ENCODE peak calls at places on chromosomes 13 and 19, in four cellular contexts. H is IMR-90, J is adrenal gland, Y is Calu3. M is an unnamed sample.
A peak's percentile ranks its signal among the peaks of the same experiment; 100 is the strongest.

GRCh38 chr13:51776179-51776578 is 27.8 kb downstream of the DHRS12 start:
- DNase-seq in H (no peak), J (no peak), Y (no peak), M (no peak)

GRCh38 chr13:113544896-113545295 is 39.7 kb upstream of the TFDP1 start:
- DNase-seq in H (no peak), J (no peak), Y (no peak), M (no peak)

GRCh38 chr19:4985551-4985991 is 16.7 kb downstream of the KDM4B start:
- DNase-seq in H (no peak), J (no peak), Y (no peak), M (no peak)

GRCh38 chr13:21434588-21434987 is 24.5 kb downstream of the ZDHHC20 start:
- DNase-seq in H (no peak), J (no peak), Y (no peak), M (no peak)

GRCh38 chr19:52070496-52070895 is 21.9 kb upstream of the ZNF432 start:
- DNase-seq in H (peak; percentile 44), J (no peak), Y (no peak), M (no peak)

GRCh38 chr19:10259162-10259905 is 7.3 kb downstream of the MRPL4 start:
- DNase-seq in H (peak; percentile 85), J (peak; percentile 94), Y (peak; percentile 87), M (peak; percentile 94)

GRCh38 chr13:107202371-107203023 is 634.6 kb upstream of the ARGLU1 start:
- DNase-seq in H (peak; percentile 61), J (peak; percentile 40), Y (peak; percentile 16), M (no peak)

GRCh38 chr13:75760182-75760981 is 124.3 kb downstream of the LMO7 start:
- DNase-seq in H (peak; percentile 33), J (no peak), Y (peak; percentile 33), M (no peak)

GRCh38 chr13:25690582-25690981 is 318.8 kb downstream of the ATP8A2 start:
- DNase-seq in H (no peak), J (no peak), Y (no peak), M (no peak)

GRCh38 chr19:3338541-3339181 is 27.7 kb upstream of the NFIC start:
- DNase-seq in H (no peak), J (peak; percentile 56), Y (peak; percentile 25), M (no peak)

GRCh38 chr13:101490400-101491015 is 38.0 kb downstream of the ITGBL1 start:
- DNase-seq in H (no peak), J (no peak), Y (no peak), M (no peak)

GRCh38 chr19:48513289-48514122 is 1.9 kb upstream of the LMTK3 start:
- DNase-seq in H (peak; percentile 64), J (peak; percentile 78), Y (peak; percentile 77), M (peak; percentile 63)

GRCh38 chr19:8486661-8487136 is 15.7 kb downstream of the PRAM1 start:
- DNase-seq in H (no peak), J (no peak), Y (no peak), M (no peak)

GRCh38 chr13:60109285-60109684 is 54.4 kb downstream of the DIAPH3 start:
- DNase-seq in H (no peak), J (no peak), Y (no peak), M (no peak)

GRCh38 chr13:84050551-84050950 is 168.3 kb upstream of the SLITRK1 start:
- DNase-seq in H (no peak), J (no peak), Y (no peak), M (no peak)

GRCh38 chr19:14152713-14153112 is 16.3 kb upstream of the ASF1B start:
- DNase-seq in H (no peak), J (no peak), Y (no peak), M (no peak)

GRCh38 chr19:38669532-38669931 is 22.1 kb downstream of the ACTN4 start:
- DNase-seq in H (no peak), J (no peak), Y (no peak), M (no peak)

GRCh38 chr19:815079-815774 is 6.5 kb downstream of the PLPPR3 start:
- DNase-seq in H (no peak), J (peak; percentile 33), Y (no peak), M (no peak)

GRCh38 chr13:30371649-30372265 is 50.5 kb upstream of the UBE2L5 start:
- DNase-seq in H (peak; percentile 82), J (no peak), Y (peak; percentile 20), M (no peak)

GRCh38 chr19:48510421-48511268 is 990 bp downstream of the LMTK3 start:
- DNase-seq in H (peak; percentile 39), J (peak; percentile 73), Y (peak; percentile 68), M (peak; percentile 68)

GRCh38 chr13:35393886-35394285 is 82.6 kb downstream of the MAB21L1 start:
- DNase-seq in H (no peak), J (no peak), Y (no peak), M (no peak)

GRCh38 chr19:16461630-16462051 is 10.1 kb downstream of the EPS15L1 start:
- DNase-seq in H (no peak), J (no peak), Y (no peak), M (no peak)

GRCh38 chr19:9934132-9934950 is 2.0 kb downstream of the OLFM2 start:
- DNase-seq in H (peak; percentile 69), J (peak; percentile 94), Y (peak; percentile 79), M (peak; percentile 95)

GRCh38 chr19:15979293-15979692 is 30.5 kb downstream of the OR10H4 start:
- DNase-seq in H (no peak), J (no peak), Y (no peak), M (no peak)

GRCh38 chr13:46575843-46576242 is 22.9 kb downstream of the LRCH1 start:
- DNase-seq in H (peak; percentile 89), J (peak; percentile 38), Y (no peak), M (no peak)

GRCh38 chr13:72805663-72806341 is 23.9 kb downstream of the PIBF1 start:
- DNase-seq in H (no peak), J (no peak), Y (no peak), M (no peak)

GRCh38 chr13:54573186-54573585 is 1544.6 kb downstream of the OLFM4 start:
- DNase-seq in H (no peak), J (no peak), Y (no peak), M (no peak)

DNA sequence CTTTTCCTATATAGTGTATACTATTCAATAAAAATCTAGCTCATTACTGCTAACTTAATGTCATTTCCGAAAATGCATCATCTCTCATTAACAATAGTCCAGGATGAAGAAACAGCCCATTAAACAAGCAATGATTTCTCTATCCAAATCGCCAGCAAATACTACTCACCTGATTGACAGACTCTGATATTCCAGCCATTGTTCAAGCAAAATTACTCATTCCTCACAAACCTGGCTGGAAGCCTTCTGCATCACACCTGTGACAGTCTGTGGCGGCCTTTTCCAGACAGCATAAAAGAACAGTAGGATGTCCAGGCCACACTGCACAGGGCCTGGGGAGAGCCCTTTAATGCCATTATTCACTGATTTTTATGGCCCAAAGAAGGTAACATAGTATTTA is 115.9 kb downstream of the ABCC4 start:
- DNase-seq in H (no peak), J (no peak), Y (no peak), M (no peak)
- TF ChIP-seq CTCF in H (no peak), J (no peak), Y (no peak), M (no peak)

GRCh38 chr19:35090160-35090794 is 25.3 kb upstream of the FXYD3 start:
- DNase-seq in H (peak; percentile 53), J (peak; percentile 71), Y (peak; percentile 83), M (peak; percentile 60)

GRCh38 chr19:35093430-35093829 is 22.2 kb upstream of the FXYD3 start:
- DNase-seq in H (no peak), J (no peak), Y (no peak), M (no peak)

GRCh38 chr19:35088514-35088913 is 27.1 kb upstream of the FXYD3 start:
- DNase-seq in H (peak; percentile 87), J (no peak), Y (peak; percentile 52), M (no peak)

GRCh38 chr19:35089554-35089953 is 26.1 kb upstream of the FXYD3 start:
- DNase-seq in H (no peak), J (no peak), Y (no peak), M (no peak)

GRCh38 chr19:35090795-35091214 is 24.8 kb upstream of the FXYD3 start:
- DNase-seq in H (no peak), J (no peak), Y (peak; percentile 32), M (no peak)
- TF ChIP-seq CTCF in H (no peak), J (no peak), Y (no peak), M (peak; percentile 6)

DNA sequence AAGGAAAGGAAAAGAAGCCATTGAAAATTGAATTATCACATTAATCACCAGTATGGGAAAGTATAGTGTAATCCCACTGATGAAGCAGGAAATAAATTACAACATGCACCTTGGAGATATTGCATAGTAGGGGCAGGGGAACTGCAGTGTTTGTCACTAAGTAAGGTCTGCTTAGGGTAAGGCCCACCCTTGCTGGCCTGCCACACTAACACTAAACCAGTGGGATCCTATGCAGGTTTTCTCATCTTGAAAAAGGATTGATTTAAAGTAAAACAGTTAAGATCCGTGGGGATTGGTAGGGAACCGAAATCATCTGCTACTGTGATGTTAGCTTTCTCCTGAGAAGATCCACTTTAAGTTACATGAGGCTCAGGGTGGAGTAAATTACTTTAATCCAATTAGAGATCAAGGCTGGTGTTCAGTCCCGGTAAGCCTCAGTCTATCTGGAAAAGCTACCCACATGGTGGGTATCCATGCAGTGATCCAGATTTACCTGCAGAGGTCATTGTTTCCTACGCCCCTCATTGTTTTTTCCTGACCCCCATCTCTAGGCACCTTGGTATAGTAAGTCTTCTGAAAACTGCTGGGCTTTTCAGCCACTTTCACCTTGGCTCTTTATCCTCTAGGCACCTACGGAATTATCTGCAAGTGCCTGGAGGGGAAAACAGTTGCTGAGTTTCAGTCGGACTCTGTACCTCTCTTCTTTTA is 1014.9 kb upstream of the ATXN8OS start:
- DNase-seq in H (no peak), J (no peak), Y (no peak), M (no peak)
- TF ChIP-seq CTCF in H (no peak), J (no peak), Y (no peak), M (no peak)

GRCh38 chr19:12126707-12127106 is 13.4 kb downstream of the ZNF20 start:
- DNase-seq in H (peak; percentile 19), J (peak; percentile 29), Y (no peak), M (no peak)
- TF ChIP-seq CTCF in H (peak; percentile 39), J (peak; percentile 39), Y (no peak), M (peak; percentile 64)

DNA sequence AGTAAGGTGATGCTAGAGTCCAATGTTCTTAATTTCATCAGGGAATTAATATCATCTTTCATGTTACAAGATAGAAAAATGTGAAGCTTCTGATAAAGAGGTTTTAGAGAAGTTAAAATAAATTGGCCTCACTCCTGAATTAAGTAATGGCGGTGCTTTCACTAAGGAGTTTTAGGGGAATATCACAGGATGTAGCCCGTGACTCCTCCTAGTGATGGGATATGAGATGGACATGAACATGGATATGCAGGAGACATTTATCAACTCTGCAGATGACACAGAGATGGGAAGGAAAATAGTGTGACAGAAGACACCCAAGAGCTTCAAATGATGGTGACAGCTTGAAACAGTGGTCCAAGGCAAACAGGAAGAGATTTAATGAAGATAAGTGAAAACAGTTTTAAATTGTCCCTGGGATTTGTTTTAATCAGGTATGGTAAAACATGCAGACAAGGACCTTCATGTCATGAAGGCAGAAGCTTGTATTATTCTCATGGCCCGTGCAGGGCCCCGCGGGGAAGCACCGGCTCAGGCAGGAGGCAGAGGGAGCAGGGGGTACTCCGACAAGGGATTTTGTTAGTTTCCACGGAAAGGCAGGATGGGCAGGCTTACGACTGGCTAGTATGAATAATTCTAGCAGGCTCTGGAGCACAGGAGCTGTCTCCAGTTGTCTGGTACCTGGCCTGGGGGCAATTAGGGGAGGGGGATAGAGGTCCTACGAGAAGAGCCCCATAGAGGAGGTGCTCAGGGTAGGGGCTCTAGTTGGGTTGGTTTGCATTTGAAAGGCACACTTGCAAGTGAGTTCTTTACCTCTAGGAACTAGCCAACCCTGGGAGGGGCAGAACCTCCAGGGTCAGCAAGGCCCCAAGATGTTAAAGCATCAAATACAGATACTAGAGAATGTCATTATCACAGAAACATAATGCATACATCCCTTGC is 38.7 kb upstream of the FARP1 start:
- DNase-seq in H (peak; percentile 43), J (no peak), Y (no peak), M (no peak)
- TF ChIP-seq CTCF in H (peak; percentile 41), J (no peak), Y (no peak), M (peak; percentile 41)

M was measured in neural crest cell.